ENCODE peak calls at places on chromosomes 3 and 15, in six cellular contexts. J is HepG2, C is HCT116, M is HL-60, T is A549, K is GM23338. Q is an unnamed sample.
A peak's percentile ranks its signal among the peaks of the same experiment; 100 is the strongest.

GRCh38 chr3:184880616-184881015 is 68.7 kb downstream of the VPS8 start:
- DNase-seq in J (no peak), K (no peak), M (no peak), T (no peak), C (no peak), Q (no peak)

GRCh38 chr3:156010829-156011228 is 109.5 kb upstream of the KCNAB1 start:
- DNase-seq in T (peak; percentile 55), M (no peak), C (peak; percentile 12), J (peak; percentile 13), K (peak; percentile 50), Q (peak; percentile 24)

GRCh38 chr15:98715890-98716443 is 67.6 kb downstream of the IGF1R start:
- DNase-seq in M (no peak), C (no peak), T (no peak), K (no peak), J (no peak), Q (no peak)

GRCh38 chr15:99430881-99431401 is 134.8 kb upstream of the MEF2A start:
- DNase-seq in J (no peak), K (no peak), T (no peak), C (no peak), M (no peak), Q (no peak)

GRCh38 chr3:153439780-153440179 is 277.8 kb downstream of the RAP2B start:
- DNase-seq in J (peak; percentile 2), M (no peak), K (peak; percentile 32), C (no peak), T (peak; percentile 10), Q (no peak)

GRCh38 chr3:65636326-65636725 is 402.4 kb downstream of the MAGI1 start:
- DNase-seq in C (no peak), K (no peak), J (no peak), M (no peak), T (no peak), Q (peak; percentile 24)

GRCh38 chr3:5198986-5199731 is 11.7 kb downstream of the EDEM1 start:
- DNase-seq in T (no peak), K (no peak), J (no peak), M (no peak), C (no peak), Q (no peak)

GRCh38 chr3:42032693-42033349 is 58.3 kb upstream of the TRAK1 start:
- DNase-seq in C (no peak), T (peak; percentile 29), K (no peak), J (peak; percentile 95), M (peak; percentile 23), Q (peak; percentile 55)

GRCh38 chr15:75238150-75238549 is 20.0 kb upstream of the GOLGA6C start:
- DNase-seq in C (no peak), J (no peak), K (no peak), T (no peak), M (no peak), Q (no peak)

GRCh38 chr15:93072440-93073394 is 16.3 kb downstream of the RGMA start:
- DNase-seq in M (no peak), T (peak; percentile 53), J (peak; percentile 6), C (peak; percentile 33), K (peak; percentile 90), Q (peak; percentile 80)

GRCh38 chr3:106688463-106688862 is 688.8 kb upstream of the CCDC54 start:
- DNase-seq in J (peak; percentile 47), T (peak; percentile 41), M (no peak), C (no peak), K (no peak), Q (no peak)

GRCh38 chr3:108818404-108818803 is 4.2 kb upstream of the TRAT1 start:
- DNase-seq in J (peak; percentile 3), C (peak; percentile 57), T (peak; percentile 52), K (peak; percentile 84), M (no peak), Q (peak; percentile 33)

GRCh38 chr15:27669641-27670040 is 429.5 kb downstream of the OCA2 start:
- DNase-seq in T (no peak), M (no peak), K (no peak), J (peak; percentile 13), C (no peak), Q (no peak)

GRCh38 chr15:84398763-84399701 is 163.5 kb downstream of the GOLGA6L4 start:
- DNase-seq in K (peak; percentile 4), M (no peak), C (no peak), J (no peak), T (no peak), Q (peak; percentile 52)

GRCh38 chr3:159210336-159210735 is 408.5 kb downstream of the MFSD1 start:
- DNase-seq in T (no peak), J (no peak), M (no peak), C (no peak), K (no peak), Q (no peak)
- TF ChIP-seq REST in T (no peak), J (no peak), M (no peak), C (no peak), K (no peak), Q (no peak)

GRCh38 chr3:144942093-144942492 is 970.5 kb downstream of the DIPK2A start:
- DNase-seq in J (no peak), T (no peak), C (no peak), M (no peak), K (no peak), Q (no peak)

GRCh38 chr3:144942501-144943197 is 971.0 kb downstream of the DIPK2A start:
- DNase-seq in T (no peak), C (no peak), M (no peak), K (no peak), J (no peak), Q (no peak)

GRCh38 chr3:144948711-144949110 is 977.1 kb downstream of the DIPK2A start:
- DNase-seq in M (no peak), T (no peak), J (no peak), K (no peak), C (no peak), Q (no peak)

GRCh38 chr3:144947895-144948294 is 976.3 kb downstream of the DIPK2A start:
- DNase-seq in J (no peak), T (no peak), M (no peak), C (no peak), K (no peak), Q (no peak)
- TF ChIP-seq REST in J (no peak), T (no peak), M (no peak), C (no peak), K (no peak), Q (no peak)

GRCh38 chr3:12984023-12984823 is 89.0 kb downstream of the IQSEC1 start:
- DNase-seq in M (no peak), K (peak; percentile 86), T (peak; percentile 70), C (peak; percentile 43), J (peak; percentile 79), Q (peak; percentile 83)
- TF ChIP-seq REST in M (no peak), K (no peak), T (no peak), C (no peak), J (no peak), Q (peak; percentile 62)

DNA sequence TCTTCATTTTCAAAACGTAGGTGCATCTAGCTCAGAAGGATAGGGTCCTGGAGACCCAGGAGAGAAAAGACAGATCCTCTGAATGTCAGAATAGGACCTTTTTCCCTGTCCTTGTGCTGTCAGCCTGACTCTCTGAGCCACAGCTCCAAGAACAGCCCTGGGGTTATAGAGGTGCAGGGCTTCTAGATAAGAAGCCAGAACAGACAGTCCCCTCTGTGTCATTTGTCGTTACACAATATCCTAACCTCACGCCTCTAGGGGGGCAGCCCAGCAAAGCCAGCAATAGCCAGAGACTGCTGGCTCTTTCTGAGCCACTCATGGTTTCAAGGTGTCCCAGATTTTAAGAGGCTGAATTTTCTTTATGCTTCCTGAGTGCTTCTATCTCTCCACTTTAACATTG is 153.2 kb upstream of the THBS1 start:
- DNase-seq in C (no peak), J (peak; percentile 62), K (no peak), M (no peak), T (no peak), Q (peak; percentile 33)
- TF ChIP-seq REST in C (no peak), J (no peak), K (no peak), M (no peak), T (no peak), Q (no peak)

DNA sequence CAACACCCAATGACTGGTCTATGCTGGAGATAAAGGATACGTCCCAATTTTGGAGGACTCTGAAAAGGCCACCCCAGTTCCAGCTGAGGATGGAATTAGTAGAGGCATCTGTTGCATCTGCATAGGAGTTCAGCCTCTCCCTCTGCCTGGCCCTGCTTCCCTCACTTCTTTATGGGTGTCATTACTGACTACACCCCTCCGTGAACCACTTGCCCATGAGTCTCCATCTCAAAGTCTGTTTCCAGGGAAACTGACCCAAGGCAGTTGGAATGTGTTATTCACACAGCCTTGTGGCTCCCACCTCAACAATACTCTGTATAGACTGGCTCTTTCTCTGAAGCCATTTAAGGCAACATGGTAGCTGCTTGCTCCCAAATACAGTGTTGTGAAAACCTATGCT is 21.4 kb upstream of the PCOLCE2 start:
- DNase-seq in M (no peak), J (no peak), K (no peak), C (no peak), T (no peak), Q (no peak)
- TF ChIP-seq REST in M (no peak), J (no peak), K (no peak), C (no peak), T (no peak), Q (no peak)

DNA sequence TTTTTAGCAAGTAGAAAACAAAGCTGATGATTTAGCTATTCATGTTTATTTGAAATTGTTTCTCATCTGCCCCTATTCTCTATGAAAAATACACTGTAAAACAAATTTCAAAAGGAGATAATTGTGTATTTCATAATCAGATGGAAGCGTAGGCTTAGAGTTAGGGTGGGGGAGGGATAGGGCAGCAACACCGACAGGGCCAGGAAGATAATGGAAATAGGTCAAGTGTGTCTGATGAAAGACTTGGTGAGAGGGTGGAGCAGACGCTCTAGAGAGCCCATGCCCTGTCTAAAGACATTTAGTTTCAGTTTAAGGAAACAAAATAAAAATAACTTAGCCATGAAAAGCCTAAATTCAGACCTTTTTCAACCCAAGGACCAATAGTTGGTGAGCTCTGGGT is 51.6 kb upstream of the ARL6 start:
- DNase-seq in J (no peak), T (no peak), C (no peak), M (no peak), K (no peak), Q (no peak)
- TF ChIP-seq REST in J (no peak), T (no peak), C (no peak), M (no peak), K (no peak), Q (no peak)

GRCh38 chr3:127690823-127691452 is 18.2 kb downstream of the ABTB1 start:
- DNase-seq in M (no peak), C (peak; percentile 43), T (peak; percentile 75), K (peak; percentile 79), J (peak; percentile 59), Q (no peak)
- TF ChIP-seq REST in M (no peak), C (no peak), T (no peak), K (no peak), J (no peak), Q (no peak)

Q was measured in K562.